ENCODE peak calls at places on chromosome 18, in nine cellular contexts. C, J, F, A, H, Z, X, Y and I are unnamed samples.
A peak's percentile ranks its signal among the peaks of the same experiment; 100 is the strongest.

GRCh38 chr18:71001597-71001996 is 712.8 kb downstream of the SOCS6 start:
- DNase-seq in H (no peak), X (no peak), Z (no peak), C (no peak), F (no peak), J (no peak), A (no peak), Y (no peak), I (no peak)

GRCh38 chr18:32511147-32511546 is 40.5 kb upstream of the GAREM1 start:
- DNase-seq in H (no peak), J (no peak), X (no peak), Y (no peak), Z (no peak), C (no peak), A (no peak), F (peak; percentile 1), I (no peak)

GRCh38 chr18:8517276-8517675 is 92.0 kb upstream of the RAB12 start:
- DNase-seq in Z (no peak), A (no peak), X (no peak), F (no peak), H (no peak), Y (no peak), C (no peak), J (no peak), I (no peak)

GRCh38 chr18:11091746-11092145 is 57.6 kb downstream of the PIEZO2 start:
- DNase-seq in C (no peak), H (no peak), Z (no peak), A (no peak), Y (no peak), F (no peak), J (no peak), X (no peak), I (no peak)

GRCh38 chr18:59264136-59264571 is 9.1 kb downstream of the RAX start:
- DNase-seq in X (no peak), Y (no peak), F (no peak), Z (peak; percentile 44), J (peak; percentile 74), H (no peak), C (no peak), A (no peak), I (no peak)

GRCh38 chr18:64398320-64398719 is 249.4 kb upstream of the LINC00305 start:
- DNase-seq in A (no peak), H (no peak), Z (no peak), C (no peak), Y (no peak), F (no peak), J (no peak), X (no peak), I (no peak)

GRCh38 chr18:21391074-21391673 is 149.1 kb downstream of the GREB1L start:
- DNase-seq in C (peak; percentile 67), F (peak; percentile 85), Z (peak; percentile 70), X (peak; percentile 75), H (no peak), Y (no peak), J (no peak), A (no peak), I (no peak)

GRCh38 chr18:34709631-34710429 is at the start of gene DTNA:
- DNase-seq in Y (peak; percentile 71), J (peak; percentile 65), F (peak; percentile 97), H (no peak), A (no peak), C (no peak), X (peak; percentile 95), Z (peak; percentile 80), I (no peak)

GRCh38 chr18:13520306-13520705 is 206.1 kb downstream of the FAM210A start:
- DNase-seq in H (no peak), A (no peak), Y (no peak), Z (no peak), J (no peak), X (no peak), C (peak; percentile 59), F (no peak), I (no peak)

GRCh38 chr18:32840962-32841361 is 68.1 kb upstream of the KLHL14 start:
- DNase-seq in Y (no peak), C (no peak), A (no peak), J (peak; percentile 17), X (no peak), Z (peak; percentile 70), H (no peak), F (no peak), I (no peak)

GRCh38 chr18:7902399-7902839 is 335.3 kb downstream of the PTPRM start:
- DNase-seq in H (peak; percentile 45), J (peak; percentile 11), Z (no peak), X (peak; percentile 65), F (peak; percentile 34), Y (peak; percentile 42), A (peak; percentile 29), C (peak; percentile 57), I (no peak)

DNA sequence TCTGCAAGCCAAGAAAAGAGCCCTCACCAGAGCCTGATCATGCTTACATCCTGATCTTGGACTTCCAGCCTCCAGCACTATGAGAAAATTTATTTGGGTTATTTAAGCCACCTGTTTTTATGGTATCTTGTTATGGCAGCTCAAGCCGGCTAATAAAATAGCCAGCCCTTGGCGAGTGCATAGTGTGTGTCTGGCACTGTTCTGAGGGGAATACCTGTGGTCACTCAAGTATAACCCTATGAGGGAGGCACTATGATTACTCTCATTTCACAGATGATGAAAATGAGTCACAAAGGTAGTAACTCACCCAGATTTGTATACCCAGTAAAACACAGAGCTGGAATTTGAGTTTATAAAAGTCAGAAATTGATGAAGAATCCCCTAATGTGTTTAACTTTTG is 556.9 kb upstream of the SETBP1 start:
- DNase-seq in X (peak; percentile 70), A (no peak), J (no peak), C (no peak), Z (no peak), F (no peak), Y (no peak), H (no peak), I (no peak)
- H3K27ac ChIP-seq in X (no peak overlapping the region), A (no peak overlapping the region), J (no peak overlapping the region), C (no peak overlapping the region), Z (no peak overlapping the region), F (no peak overlapping the region), Y (no peak overlapping the region), H (no peak overlapping the region), I (no peak overlapping the region)

DNA sequence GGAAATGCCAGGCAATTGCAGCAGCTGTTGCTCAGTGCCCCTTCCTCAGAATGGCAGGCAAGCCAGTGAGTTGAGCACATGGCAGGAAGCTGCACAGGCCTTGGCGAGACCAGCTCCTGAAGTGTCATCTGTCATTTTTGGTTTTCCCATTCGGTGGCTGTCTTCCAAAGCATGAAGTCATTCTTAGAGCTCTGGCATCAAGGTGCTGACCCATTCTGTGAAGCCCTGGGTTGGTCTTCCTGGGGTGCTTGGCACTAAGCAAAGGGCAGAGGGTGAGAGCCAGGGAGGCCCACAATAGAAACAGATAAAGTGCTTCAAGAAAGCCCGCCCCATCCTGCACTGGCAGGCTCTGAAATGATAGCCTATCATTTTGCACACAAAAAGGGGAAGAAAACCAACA is 150.5 kb downstream of the VAPA start:
- DNase-seq in A (no peak), X (no peak), Z (no peak), H (no peak), Y (no peak), J (no peak), C (no peak), F (no peak), I (no peak)
- H3K4me1 ChIP-seq in A (peaks cover 22% of the 10 kb centered on the region), X (no peaks in the 10 kb centered on the region), Z (no peaks in the 10 kb centered on the region), H (peaks cover 16% of the 10 kb centered on the region), Y (peaks cover 25% of the 10 kb centered on the region), J (peaks cover 4% of the 10 kb centered on the region), C (no peaks in the 10 kb centered on the region), F (peaks cover 5% of the 10 kb centered on the region), I (no peaks in the 10 kb centered on the region)

GRCh38 chr18:51522338-51522737 is 324.9 kb upstream of the MEX3C start:
- DNase-seq in A (no peak), H (no peak), X (no peak), F (no peak), J (peak; percentile 38), Z (peak; percentile 13), Y (no peak), C (no peak), I (no peak)
- H3K27ac ChIP-seq in A (no peak overlapping the region), H (no peak overlapping the region), X (no peak overlapping the region), F (no peak overlapping the region), J (peak overlapping the region; percentile 68), Z (no peak overlapping the region), Y (no peak overlapping the region), C (no peak overlapping the region), I (no peak overlapping the region)

GRCh38 chr18:14976736-14977430 is 228.9 kb downstream of the ANKRD30B start:
- DNase-seq in J (no peak), A (no peak), F (peak; percentile 38), Y (no peak), C (no peak), H (no peak), Z (peak; percentile 8), X (no peak), I (no peak)
- H3K4me1 ChIP-seq in J (no peaks in the 10 kb centered on the region), A (no peaks in the 10 kb centered on the region), F (no peaks in the 10 kb centered on the region), Y (no peaks in the 10 kb centered on the region), C (no peaks in the 10 kb centered on the region), H (no peaks in the 10 kb centered on the region), Z (no peaks in the 10 kb centered on the region), X (no peaks in the 10 kb centered on the region), I (no peaks in the 10 kb centered on the region)

GRCh38 chr18:74630804-74631203 is 33.1 kb downstream of the ZNF407 start:
- DNase-seq in A (no peak), H (no peak), X (no peak), J (no peak), Y (no peak), C (no peak), Z (no peak), F (no peak), I (no peak)

GRCh38 chr18:74633652-74634352 is 36.1 kb downstream of the ZNF407 start:
- DNase-seq in C (no peak), J (no peak), Y (peak; percentile 22), A (no peak), F (no peak), X (peak; percentile 19), H (no peak), Z (no peak), I (no peak)

GRCh38 chr18:74632088-74632679 is 34.5 kb downstream of the ZNF407 start:
- DNase-seq in Y (no peak), A (no peak), C (no peak), F (no peak), H (no peak), J (no peak), X (no peak), Z (no peak), I (no peak)

GRCh38 chr18:74631242-74632087 is 33.8 kb downstream of the ZNF407 start:
- DNase-seq in J (no peak), A (no peak), C (no peak), H (peak; percentile 21), Y (no peak), F (peak; percentile 27), X (peak; percentile 44), Z (no peak), I (no peak)

GRCh38 chr18:74632856-74633255 is 35.2 kb downstream of the ZNF407 start:
- DNase-seq in F (no peak), Z (no peak), J (no peak), C (no peak), X (no peak), A (no peak), Y (no peak), H (no peak), I (no peak)
- H3K27ac ChIP-seq in F (no peak overlapping the region), Z (no peak overlapping the region), J (no peak overlapping the region), C (no peak overlapping the region), X (no peak overlapping the region), A (no peak overlapping the region), Y (no peak overlapping the region), H (no peak overlapping the region), I (no peak overlapping the region)